ENCODE peak calls at places on chromosomes 6 and 20, in ten cellular contexts. E is effector CD4-positive, alpha-beta T cell; V is KG1; P is heart right ventricle; U is choroid plexus epithelial cell; L is activated effector memory CD4-positive, alpha-beta T cell treated with anti-CD3 and anti-CD28 coated beads, Interleukin-2, amount 50 U/mL, for 16 hours; I is Right ventricle myocardium superior; K is brain microvascular endothelial cell; T is NCI-H460; D is GM13976. Y is an unnamed sample.
A peak's percentile ranks its signal among the peaks of the same experiment; 100 is the strongest.

GRCh38 chr6:108002365-108003221 is 44.6 kb upstream of the SEC63 start:
- DNase-seq in E (no peak), V (no peak), P (no peak), U (peak; percentile 31), L (no peak), I (no peak), K (peak; percentile 11), T (no peak), D (no peak), Y (no peak)

GRCh38 chr6:169665289-169665688 is 36.5 kb downstream of the WDR27 start:
- DNase-seq in E (no peak), V (no peak), P (no peak), U (no peak), L (no peak), I (no peak), K (no peak), T (no peak), D (no peak), Y (no peak)

GRCh38 chr6:26216886-26217713 is 129.9 kb downstream of the HFE start:
- DNase-seq in E (peak; percentile 66), V (no peak), P (peak; percentile 83), U (peak; percentile 93), L (peak; percentile 90), I (peak; percentile 88), K (peak; percentile 90), T (peak; percentile 83), D (no peak), Y (no peak)

GRCh38 chr6:7902221-7902620 is 8.4 kb downstream of the TXNDC5 start:
- DNase-seq in E (no peak), V (no peak), P (no peak), U (no peak), L (no peak), I (no peak), K (no peak), T (no peak), D (no peak), Y (no peak)

GRCh38 chr20:39080326-39080725 is 118.2 kb downstream of the DHX35 start:
- DNase-seq in E (no peak), V (no peak), P (no peak), U (no peak), L (no peak), I (no peak), K (no peak), T (no peak), D (no peak), Y (no peak)

GRCh38 chr6:20933057-20933792 is 399.0 kb downstream of the CDKAL1 start:
- DNase-seq in E (no peak), V (no peak), P (no peak), U (no peak), L (no peak), I (no peak), K (no peak), T (no peak), D (no peak), Y (no peak)

GRCh38 chr6:56324396-56324795 is 77.0 kb upstream of the COL21A1 start:
- DNase-seq in E (no peak), V (no peak), P (no peak), U (no peak), L (no peak), I (no peak), K (no peak), T (no peak), D (no peak), Y (no peak)

GRCh38 chr6:16749516-16750485 is 11.5 kb downstream of the ATXN1 start:
- DNase-seq in E (no peak), V (no peak), P (no peak), U (no peak), L (no peak), I (no peak), K (peak; percentile 22), T (no peak), D (no peak), Y (no peak)

GRCh38 chr6:134456284-134456683 is 138.4 kb upstream of the SGK1 start:
- DNase-seq in E (no peak), V (no peak), P (no peak), U (no peak), L (no peak), I (no peak), K (no peak), T (no peak), D (no peak), Y (no peak)

Y was measured in naive B cell.